ENCODE peak calls at places on chromosome 21, in eight cellular contexts. E is heart right ventricle; F is occipital lobe; X is NCI-H510A treated with DMSO at 0.1 percent for 48 hours; L is kidney epithelial cell; O is activated CD4-positive, CD25-positive, alpha-beta regulatory T cell; Y is H7; T is tibial nerve. H is an unnamed sample.

GRCh38 chr21:25831300-25831699 is 96.5 kb downstream of the GABPA start:
- DNase-seq in E (no peak), F (no peak), X (no peak), L (no peak), O (no peak), Y (no peak), T (no peak), H (no peak)

GRCh38 chr21:19607983-19608668 is 1204.5 kb upstream of the TMPRSS15 start:
- DNase-seq in E (no peak), F (no peak), X (no peak), L (no peak), O (no peak), Y (no peak), T (no peak), H (no peak)

GRCh38 chr21:41777934-41778815 is 11.3 kb upstream of the RIPK4 start:
- DNase-seq in E (peak; percentile 84), F (peak; percentile 66), X (peak; percentile 46), L (no peak), O (no peak), Y (peak; percentile 92), T (peak; percentile 81), H (no peak)

GRCh38 chr21:44919913-44920693 is 596 bp downstream of the ITGB2 start:
- DNase-seq in E (no peak), F (no peak), X (no peak), L (no peak), O (no peak), Y (no peak), T (no peak), H (no peak)

GRCh38 chr21:30463713-30464112 is 16.5 kb downstream of the KRTAP19-1 start:
- DNase-seq in E (no peak), F (no peak), X (no peak), L (no peak), O (no peak), Y (peak; percentile 23), T (no peak), H (no peak)

GRCh38 chr21:35861656-35862055 is 198.7 kb downstream of the SETD4 start:
- DNase-seq in E (no peak), F (no peak), X (no peak), L (no peak), O (no peak), Y (no peak), T (no peak), H (no peak)

GRCh38 chr21:32566990-32567389 is 18.3 kb downstream of the TCP10L start:
- DNase-seq in E (no peak), F (no peak), X (no peak), L (no peak), O (no peak), Y (no peak), T (no peak), H (no peak)

GRCh38 chr21:33931799-33932390 is 16.3 kb upstream of the ATP5PO start:
- DNase-seq in E (no peak), F (no peak), X (no peak), L (no peak), O (no peak), Y (no peak), T (no peak), H (no peak)

GRCh38 chr21:45004481-45005263 is 64.8 kb downstream of the SLX9 start:
- DNase-seq in E (no peak), F (no peak), X (no peak), L (no peak), O (no peak), Y (no peak), T (no peak), H (no peak)

GRCh38 chr21:35324372-35325220 is 275.5 kb upstream of the RUNX1 start:
- DNase-seq in E (no peak), F (no peak), X (no peak), L (peak; percentile 28), O (no peak), Y (no peak), T (no peak), H (no peak)

GRCh38 chr21:25350056-25350455 is 257.2 kb downstream of the MRPL39 start:
- DNase-seq in E (no peak), F (no peak), X (no peak), L (no peak), O (no peak), Y (peak; percentile 23), T (no peak), H (no peak)

GRCh38 chr21:46498335-46499050 is 39.8 kb downstream of the DIP2A start:
- DNase-seq in E (no peak), F (no peak), X (no peak), L (no peak), O (no peak), Y (no peak), T (no peak), H (no peak)

GRCh38 chr21:36542312-36543101 is 62.6 kb upstream of the CLDN14 start:
- DNase-seq in E (no peak), F (no peak), X (no peak), L (no peak), O (no peak), Y (peak; percentile 90), T (no peak), H (no peak)

GRCh38 chr21:35400233-35400939 is 351.3 kb upstream of the RUNX1 start:
- DNase-seq in E (peak; percentile 11), F (no peak), X (peak; percentile 89), L (peak; percentile 45), O (no peak), Y (peak; percentile 34), T (no peak), H (peak; percentile 48)

GRCh38 chr21:25039461-25040380 is 567.6 kb downstream of the MRPL39 start:
- DNase-seq in E (no peak), F (no peak), X (no peak), L (no peak), O (no peak), Y (no peak), T (no peak), H (no peak)

GRCh38 chr21:42475526-42476492 is 20.2 kb downstream of the RSPH1 start:
- DNase-seq in E (no peak), F (no peak), X (no peak), L (no peak), O (no peak), Y (no peak), T (no peak), H (no peak)

GRCh38 chr21:45592208-45592619 is 50.0 kb upstream of the SLC19A1 start:
- DNase-seq in E (no peak), F (no peak), X (no peak), L (no peak), O (peak; percentile 68), Y (no peak), T (no peak), H (no peak)

GRCh38 chr21:26572668-26573381 is at the start of gene CYYR1:
- DNase-seq in E (peak; percentile 22), F (no peak), X (no peak), L (no peak), O (no peak), Y (peak; percentile 79), T (no peak), H (no peak)

GRCh38 chr21:29246614-29247013 is 52.1 kb upstream of the BACH1 start:
- DNase-seq in E (no peak), F (no peak), X (no peak), L (no peak), O (no peak), Y (no peak), T (no peak), H (no peak)

GRCh38 chr21:25459365-25459764 is 147.9 kb downstream of the MRPL39 start:
- DNase-seq in E (no peak), F (no peak), X (no peak), L (no peak), O (no peak), Y (no peak), T (no peak), H (no peak)

GRCh38 chr21:29586696-29587095 is 288.0 kb downstream of the BACH1 start:
- DNase-seq in E (no peak), F (no peak), X (no peak), L (no peak), O (no peak), Y (no peak), T (no peak), H (no peak)

GRCh38 chr21:27759091-27759659 is 792.3 kb upstream of the ADAMTS5 start:
- DNase-seq in E (peak; percentile 18), F (peak; percentile 8), X (no peak), L (no peak), O (no peak), Y (peak; percentile 2), T (no peak), H (no peak)

GRCh38 chr21:33762798-33763572 is 120.7 kb downstream of the ITSN1 start:
- DNase-seq in E (no peak), F (no peak), X (no peak), L (peak; percentile 53), O (no peak), Y (no peak), T (no peak), H (no peak)

GRCh38 chr21:23543334-23543733 is 2063.9 kb downstream of the MRPL39 start:
- DNase-seq in E (peak; percentile 46), F (no peak), X (no peak), L (no peak), O (no peak), Y (no peak), T (no peak), H (no peak)

GRCh38 chr21:45599146-45599581 is 44.4 kb upstream of the PCBP3 start:
- DNase-seq in E (no peak), F (no peak), X (no peak), L (no peak), O (no peak), Y (no peak), T (no peak), H (no peak)

GRCh38 chr21:38997051-38997450 is 186.2 kb downstream of the PSMG1 start:
- DNase-seq in E (no peak), F (no peak), X (no peak), L (no peak), O (no peak), Y (no peak), T (no peak), H (no peak)

GRCh38 chr21:43209575-43210453 is 41.0 kb downstream of the CRYAA start:
- DNase-seq in E (no peak), F (no peak), X (no peak), L (no peak), O (no peak), Y (no peak), T (peak; percentile 11), H (no peak)

GRCh38 chr21:17780539-17780938 is 38.6 kb downstream of the C21orf91 start:
- DNase-seq in E (no peak), F (no peak), X (no peak), L (no peak), O (peak; percentile 3), Y (no peak), T (no peak), H (no peak)

GRCh38 chr21:16071082-16071481 is 341.3 kb downstream of the USP25 start:
- DNase-seq in E (no peak), F (peak; percentile 91), X (no peak), L (no peak), O (no peak), Y (no peak), T (no peak), H (no peak)

GRCh38 chr21:38596264-38597042 is 98.2 kb upstream of the ERG start:
- DNase-seq in E (no peak), F (no peak), X (peak; percentile 76), L (no peak), O (no peak), Y (no peak), T (no peak), H (peak; percentile 48)

GRCh38 chr21:28160378-28160777 is 832.3 kb downstream of the LTN1 start:
- DNase-seq in E (no peak), F (no peak), X (no peak), L (peak; percentile 85), O (no peak), Y (no peak), T (no peak), H (no peak)

GRCh38 chr21:46116846-46117585 is 19.1 kb downstream of the COL6A2 start:
- DNase-seq in E (peak; percentile 3), F (no peak), X (no peak), L (no peak), O (no peak), Y (peak; percentile 60), T (peak; percentile 12), H (no peak)

H was measured in epithelial cell of prostate.